ENCODE peak calls at places on chromosomes 4 and X, in five cellular contexts. J, F, Y, S and R are unnamed samples.

GRCh38 chrX:134764202-134764785 is 106.0 kb upstream of the PLAC1 start:
- DNase-seq in J (peak), F (peak), Y (peak), S (no peak), R (peak)

GRCh38 chr4:142350886-142351285 is 495.2 kb downstream of the INPP4B start:
- DNase-seq in Y (no peak), S (peak), J (no peak), F (no peak), R (peak)

GRCh38 chr4:154332681-154333421 is 158.7 kb downstream of the DCHS2 start:
- DNase-seq in J (peak), S (peak), F (no peak), Y (peak), R (no peak)

GRCh38 chr4:173301518-173302201 is 32.5 kb downstream of the HMGB2 start:
- DNase-seq in F (peak), Y (peak), S (peak), J (peak), R (peak)

GRCh38 chrX:115642895-115643530 is 82.0 kb downstream of the PLS3 start:
- DNase-seq in J (peak), S (peak), F (peak), Y (peak), R (peak)

GRCh38 chrX:155745792-155746191 is 133.0 kb upstream of the TMLHE start:
- DNase-seq in J (no peak), F (no peak), S (peak), Y (no peak), R (peak)

GRCh38 chr4:169815606-169816005 is 57.9 kb upstream of the HPF1 start:
- DNase-seq in Y (no peak), S (peak), J (no peak), F (no peak), R (peak)

GRCh38 chr4:110702326-110702725 is 79.4 kb upstream of the PITX2 start:
- DNase-seq in S (no peak), J (no peak), F (no peak), Y (peak), R (no peak)

GRCh38 chrX:39636481-39636880 is 461.3 kb downstream of the BCOR start:
- DNase-seq in F (no peak), J (no peak), Y (no peak), S (no peak), R (no peak)

GRCh38 chr4:53019485-53020382 is 157.6 kb downstream of the RASL11B start:
- DNase-seq in S (peak), F (no peak), Y (no peak), J (no peak), R (peak)

GRCh38 chr4:20760053-20760452 is 59.8 kb downstream of the PACRGL start:
- DNase-seq in Y (peak), F (peak), J (no peak), S (peak), R (peak)

GRCh38 chrX:45524296-45524695 is 323.6 kb upstream of the DIPK2B start:
- DNase-seq in F (no peak), S (no peak), Y (no peak), J (no peak), R (no peak)

GRCh38 chrX:21661316-21661715 is 3.2 kb upstream of the KLHL34 start:
- DNase-seq in S (no peak), Y (no peak), F (no peak), J (no peak), R (no peak)
- TF ChIP-seq EZH2phosphoT487 in S (no peak), Y (no peak), F (no peak), J (no peak), R (no peak)

GRCh38 chr4:150999091-150999490 is 16.0 kb downstream of the LRBA start:
- DNase-seq in J (no peak), S (no peak), F (peak), Y (no peak), R (no peak)

GRCh38 chr4:151000747-151001429 is 14.2 kb downstream of the LRBA start:
- DNase-seq in Y (peak), S (no peak), J (no peak), F (no peak), R (no peak)

GRCh38 chr4:151004222-151004621 is 10.9 kb downstream of the LRBA start:
- DNase-seq in S (no peak), J (no peak), F (no peak), Y (no peak), R (peak)
- TF ChIP-seq EZH2phosphoT487 in S (no peak), J (no peak), F (no peak), Y (no peak), R (no peak)

GRCh38 chrX:19810809-19811208 is 76.6 kb downstream of the SH3KBP1 start:
- DNase-seq in J (no peak), F (no peak), S (no peak), Y (no peak), R (peak)
- TF ChIP-seq EZH2phosphoT487 in J (no peak), F (no peak), S (no peak), Y (no peak), R (no peak)

DNA sequence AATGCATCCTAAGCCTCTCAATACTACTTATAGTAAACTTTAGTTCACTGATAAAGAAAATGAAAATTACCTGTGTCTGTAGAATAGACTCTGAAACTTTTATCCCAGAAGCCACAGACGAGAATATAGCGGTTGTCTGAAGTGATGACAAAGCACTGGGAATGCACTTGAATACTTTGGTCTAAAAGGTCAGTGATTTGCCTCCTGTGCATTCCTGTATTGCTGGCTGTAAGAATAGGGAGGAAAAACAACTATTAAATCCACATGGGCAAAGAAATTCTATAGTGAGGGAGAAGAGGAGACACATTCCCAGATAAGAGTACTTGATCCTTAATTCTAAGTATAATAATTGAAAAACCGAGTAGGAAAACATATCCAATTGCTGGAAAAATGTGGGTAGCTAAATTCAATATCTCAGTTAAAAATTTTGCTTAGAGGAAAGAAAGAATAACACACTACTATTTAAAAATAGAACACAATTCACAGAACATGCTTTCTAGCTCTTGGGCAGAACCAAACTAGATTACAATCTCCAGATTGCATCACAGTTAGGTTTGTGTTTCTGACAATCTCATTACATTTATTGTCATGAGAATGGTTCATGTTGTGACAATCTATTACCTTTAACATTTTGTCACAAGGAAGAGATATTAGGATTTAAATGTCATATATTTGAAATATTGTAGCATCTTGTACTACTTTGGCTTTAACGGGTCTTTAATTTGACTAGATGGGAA is 232.1 kb downstream of the DCLK2 start:
- DNase-seq in F (no peak), J (no peak), Y (no peak), S (no peak), R (peak)
- TF ChIP-seq EZH2phosphoT487 in F (no peak), J (no peak), Y (no peak), S (no peak), R (no peak)

GRCh38 chr4:131091896-131092295 is 1995.9 kb downstream of the C4orf33 start:
- DNase-seq in J (peak), Y (peak), F (peak), S (peak), R (peak)
- TF ChIP-seq EZH2phosphoT487 in J (no peak), Y (no peak), F (no peak), S (no peak), R (no peak)

GRCh38 chr4:156974264-156974663 is 2.7 kb upstream of the PDGFC start:
- DNase-seq in S (no peak), F (no peak), Y (no peak), J (no peak), R (no peak)

GRCh38 chr4:156970501-156971167 is 965 bp downstream of the PDGFC start:
- DNase-seq in S (peak), Y (peak), J (peak), F (no peak), R (peak)

GRCh38 chr4:156972370-156972980 is 876 bp upstream of the PDGFC start:
- DNase-seq in F (no peak), S (peak), J (peak), Y (peak), R (no peak)

GRCh38 chr4:156971168-156971601 is 414 bp downstream of the PDGFC start:
- DNase-seq in F (no peak), J (no peak), Y (peak), S (no peak), R (no peak)

GRCh38 chr4:156971623-156972369 is at the start of gene PDGFC:
- DNase-seq in Y (peak), S (peak), J (peak), F (no peak), R (peak)
- TF ChIP-seq EZH2phosphoT487 in Y (no peak), S (no peak), J (no peak), F (no peak), R (no peak)

DNA sequence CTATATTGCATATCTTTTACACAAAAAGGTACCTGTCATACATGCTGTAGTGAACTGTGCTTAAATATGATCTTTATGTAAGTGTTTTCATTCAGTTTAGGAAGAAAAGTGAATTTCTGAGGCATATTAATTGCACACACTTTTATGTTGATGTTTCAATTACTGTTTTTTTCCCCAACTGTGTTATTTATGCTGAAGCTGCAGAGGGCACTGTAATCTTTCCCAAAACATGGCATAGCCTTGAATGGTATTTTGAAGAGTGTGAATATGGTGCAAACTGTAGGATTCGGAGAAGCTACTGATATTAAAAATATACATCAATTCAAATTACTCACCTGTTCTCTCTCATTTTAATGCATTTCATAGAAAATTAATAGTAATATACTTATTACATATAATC is 6.0 kb upstream of the CENPE start:
- DNase-seq in S (no peak), J (peak), F (peak), Y (peak), R (peak)
- TF ChIP-seq EZH2phosphoT487 in S (no peak), J (no peak), F (no peak), Y (no peak), R (no peak)

GRCh38 chr4:78047366-78047765 is 9.8 kb upstream of the FRAS1 start:
- DNase-seq in Y (no peak), J (no peak), S (no peak), F (no peak), R (no peak)
- TF ChIP-seq EZH2phosphoT487 in Y (no peak), J (no peak), S (no peak), F (no peak), R (no peak)

GRCh38 chr4:30867427-30867826 is 147.3 kb downstream of the PCDH7 start:
- DNase-seq in J (no peak), F (no peak), S (no peak), Y (no peak), R (no peak)

GRCh38 chr4:30866444-30866843 is 146.3 kb downstream of the PCDH7 start:
- DNase-seq in F (no peak), Y (no peak), J (no peak), S (peak), R (no peak)

GRCh38 chr4:30865676-30866075 is 145.5 kb downstream of the PCDH7 start:
- DNase-seq in Y (no peak), F (no peak), J (no peak), S (no peak), R (no peak)

GRCh38 chr4:30868257-30868656 is 148.1 kb downstream of the PCDH7 start:
- DNase-seq in J (no peak), S (no peak), F (no peak), Y (no peak), R (no peak)

GRCh38 chr4:30866907-30867306 is 146.7 kb downstream of the PCDH7 start:
- DNase-seq in Y (no peak), S (peak), J (peak), F (no peak), R (no peak)
- TF ChIP-seq EZH2phosphoT487 in Y (no peak), S (no peak), J (no peak), F (no peak), R (no peak)

GRCh38 chr4:151045907-151046306 is 30.8 kb upstream of the LRBA start:
- DNase-seq in J (no peak), Y (peak), F (peak), S (peak), R (no peak)
- TF ChIP-seq EZH2phosphoT487 in J (no peak), Y (no peak), F (no peak), S (no peak), R (no peak)